ENCODE peak calls at places on chromosome 5, in eight cellular contexts. N is hepatocyte, H is nephron progenitor cell, X is heart right ventricle, W is pancreas, J is OCI-LY7, V is uterus, T is prostate gland. R is an unnamed sample.

GRCh38 chr5:160438316-160439204 is 16.9 kb downstream of the PTTG1 start:
- DNase-seq in N (peak), T (peak), H (peak), X (no peak), J (peak), V (peak), W (peak), R (peak)

GRCh38 chr5:17399931-17400330 is 98.1 kb upstream of the TAF11L2 start:
- DNase-seq in W (no peak), X (no peak), H (no peak), V (no peak), N (no peak), T (no peak), J (no peak), R (no peak)

GRCh38 chr5:13866792-13867191 is 77.7 kb downstream of the DNAH5 start:
- DNase-seq in V (no peak), H (peak), X (peak), N (peak), W (no peak), T (no peak), J (peak), R (no peak)

GRCh38 chr5:10757043-10757442 is 4.0 kb downstream of the DAP start:
- DNase-seq in T (no peak), V (no peak), J (no peak), H (no peak), W (no peak), N (no peak), X (no peak), R (no peak)

GRCh38 chr5:157370967-157371366 is 89.0 kb upstream of the NIPAL4 start:
- DNase-seq in T (no peak), W (no peak), J (no peak), H (no peak), N (no peak), X (no peak), V (no peak), R (no peak)

GRCh38 chr5:138435943-138436342 is 2.9 kb upstream of the REEP2 start:
- DNase-seq in T (no peak), W (no peak), H (no peak), V (no peak), J (no peak), N (no peak), X (no peak), R (no peak)

GRCh38 chr5:89282038-89282831 is 399.3 kb upstream of the MEF2C start:
- DNase-seq in T (no peak), X (no peak), J (no peak), H (no peak), V (no peak), N (no peak), W (no peak), R (no peak)

GRCh38 chr5:172143875-172144274 is 44.1 kb downstream of the STK10 start:
- DNase-seq in H (no peak), T (no peak), V (no peak), J (no peak), N (no peak), X (no peak), W (no peak), R (no peak)

GRCh38 chr5:100424787-100425186 is 110.4 kb upstream of the FAM174A start:
- DNase-seq in N (no peak), X (no peak), W (no peak), H (no peak), V (no peak), T (no peak), J (no peak), R (no peak)

GRCh38 chr5:64299805-64300204 is 134.2 kb downstream of the RNF180 start:
- DNase-seq in T (no peak), X (no peak), J (no peak), V (no peak), W (no peak), N (no peak), H (no peak), R (no peak)

GRCh38 chr5:116944171-116944570 is 369.5 kb upstream of the SEMA6A start:
- DNase-seq in V (no peak), W (no peak), X (no peak), T (peak), N (no peak), H (no peak), J (no peak), R (no peak)

GRCh38 chr5:33854733-33855151 is 37.0 kb downstream of the ADAMTS12 start:
- DNase-seq in X (no peak), H (peak), V (no peak), J (no peak), W (no peak), T (no peak), N (peak), R (no peak)

GRCh38 chr5:109413463-109413862 is 3.7 kb upstream of the PJA2 start:
- DNase-seq in H (no peak), N (peak), X (no peak), J (no peak), T (no peak), V (no peak), W (peak), R (no peak)

GRCh38 chr5:181186022-181186421 is 19.0 kb downstream of the TRIM7 start:
- DNase-seq in X (no peak), T (no peak), V (no peak), N (no peak), J (no peak), H (no peak), W (no peak), R (no peak)

GRCh38 chr5:106408141-106408540 is 1262.6 kb downstream of the EFNA5 start:
- DNase-seq in X (no peak), H (no peak), T (no peak), V (no peak), N (no peak), J (no peak), W (no peak), R (no peak)

GRCh38 chr5:98499892-98500291 is 273.6 kb upstream of the RGMB start:
- DNase-seq in X (no peak), H (no peak), W (no peak), V (no peak), J (no peak), N (no peak), T (no peak), R (no peak)

GRCh38 chr5:1880377-1881272 is 2.1 kb downstream of the IRX4 start:
- DNase-seq in W (no peak), N (no peak), V (no peak), X (no peak), J (no peak), T (no peak), H (peak), R (no peak)

GRCh38 chr5:2750026-2750757 is 1.3 kb downstream of the IRX2 start:
- DNase-seq in N (peak), H (peak), J (no peak), X (no peak), T (no peak), V (no peak), W (no peak), R (no peak)

GRCh38 chr5:141430332-141431113 is at the start of gene PCDHGA12:
- DNase-seq in X (no peak), N (no peak), H (no peak), W (no peak), V (peak), T (no peak), J (peak), R (no peak)

GRCh38 chr5:86917117-86917579 is 299.4 kb downstream of the COX7C start:
- DNase-seq in T (no peak), H (peak), N (peak), V (no peak), J (peak), W (no peak), X (no peak), R (no peak)

GRCh38 chr5:31811210-31811609 is 172.3 kb downstream of the PDZD2 start:
- DNase-seq in J (no peak), X (no peak), V (no peak), T (no peak), W (no peak), H (no peak), N (no peak), R (no peak)

GRCh38 chr5:79954620-79955019 is 36.4 kb downstream of the MTX3 start:
- DNase-seq in N (no peak), J (no peak), X (no peak), W (no peak), T (no peak), V (no peak), H (no peak), R (no peak)

GRCh38 chr5:34695275-34696032 is 39.3 kb downstream of the RAI14 start:
- DNase-seq in T (no peak), J (no peak), N (no peak), H (no peak), V (no peak), W (no peak), X (no peak), R (no peak)

GRCh38 chr5:91641730-91642350 is 258.7 kb upstream of the ARRDC3 start:
- DNase-seq in J (peak), V (no peak), W (no peak), T (no peak), H (no peak), X (no peak), N (peak), R (no peak)

GRCh38 chr5:139740138-139740992 is 55.2 kb upstream of the PSD2 start:
- DNase-seq in J (no peak), X (no peak), N (no peak), V (no peak), H (no peak), W (no peak), T (no peak), R (no peak)

GRCh38 chr5:175347027-175347426 is 97.0 kb downstream of the DRD1 start:
- DNase-seq in X (no peak), H (no peak), W (no peak), V (no peak), T (no peak), N (no peak), J (no peak), R (no peak)

GRCh38 chr5:73365301-73365853 is 83.2 kb downstream of the FOXD1 start:
- DNase-seq in N (no peak), H (no peak), J (no peak), T (no peak), X (no peak), W (no peak), V (no peak), R (no peak)

GRCh38 chr5:9148242-9148641 is 397.6 kb downstream of the SEMA5A start:
- DNase-seq in N (no peak), T (no peak), W (no peak), H (no peak), J (no peak), X (no peak), V (no peak), R (no peak)

GRCh38 chr5:4868140-4868735 is 271.9 kb upstream of the ADAMTS16 start:
- DNase-seq in V (no peak), N (peak), J (peak), H (peak), X (no peak), W (peak), T (no peak), R (peak)

GRCh38 chr5:141664733-141665461 is 13.7 kb upstream of the FCHSD1 start:
- DNase-seq in H (peak), J (peak), T (peak), W (peak), N (peak), X (peak), V (peak), R (peak)

GRCh38 chr5:180070726-180071417 is 687 bp downstream of the RNF130 start:
- DNase-seq in J (no peak), N (peak), H (no peak), W (no peak), X (peak), T (peak), V (peak), R (no peak)

GRCh38 chr5:45189481-45189880 is 380.7 kb downstream of the MRPS30 start:
- DNase-seq in J (no peak), N (no peak), X (no peak), V (no peak), T (no peak), W (peak), H (no peak), R (no peak)

GRCh38 chr5:6717247-6717646 is 4.0 kb downstream of the TENT4A start:
- DNase-seq in J (no peak), W (no peak), V (no peak), X (no peak), N (no peak), T (no peak), H (no peak), R (no peak)

GRCh38 chr5:169089343-169089742 is 211.6 kb downstream of the SLIT3 start:
- DNase-seq in H (no peak), X (no peak), V (no peak), T (peak), J (no peak), W (no peak), N (no peak), R (no peak)

GRCh38 chr5:1048861-1049838 is 40.5 kb downstream of the NKD2 start:
- DNase-seq in H (no peak), J (no peak), V (no peak), N (no peak), T (no peak), X (peak), W (no peak), R (no peak)

GRCh38 chr5:133962801-133963476 is 5.5 kb downstream of the C5orf15 start:
- DNase-seq in W (no peak), X (no peak), T (no peak), H (no peak), J (no peak), N (no peak), V (no peak), R (no peak)

GRCh38 chr5:170430256-170430655 is 41.1 kb upstream of the KCNMB1 start:
- DNase-seq in W (no peak), N (no peak), T (no peak), H (no peak), J (no peak), V (no peak), X (no peak), R (no peak)

GRCh38 chr5:176162206-176162605 is 76.0 kb upstream of the SIMC1 start:
- DNase-seq in J (no peak), W (no peak), V (no peak), H (no peak), N (no peak), T (no peak), X (no peak), R (no peak)

GRCh38 chr5:140358738-140359310 is 1.2 kb upstream of the SLC4A9 start:
- DNase-seq in H (peak), J (no peak), W (no peak), V (no peak), X (no peak), N (no peak), T (no peak), R (no peak)

DNA sequence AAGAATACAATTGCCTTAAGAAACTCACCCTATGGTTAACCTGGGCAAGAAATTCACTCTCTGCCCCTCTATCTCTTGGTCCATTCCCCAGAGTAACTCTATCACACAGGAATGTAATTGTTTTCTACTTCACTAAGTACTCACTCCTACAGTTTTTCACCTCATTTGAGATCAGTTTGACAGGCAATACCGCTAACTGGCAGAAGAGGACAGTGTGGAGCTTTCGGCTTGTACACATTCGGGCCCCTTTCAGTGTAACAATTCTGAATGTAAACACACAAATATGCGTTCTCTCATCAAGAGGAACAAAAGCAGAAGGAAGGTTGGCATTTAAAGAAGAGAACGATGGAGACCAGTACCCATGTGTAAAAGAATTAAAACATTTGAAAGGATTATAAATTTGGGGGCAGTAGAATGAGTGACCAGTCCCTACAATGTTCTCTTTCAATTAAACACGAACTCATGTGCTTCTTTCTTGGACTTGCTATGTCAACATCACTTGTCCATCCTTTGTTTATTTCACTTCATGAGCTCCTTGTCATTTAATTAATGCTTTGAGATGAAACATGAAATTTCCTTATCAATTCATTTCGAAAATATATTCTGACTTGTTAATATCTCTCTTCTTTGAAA is 188.5 kb upstream of the GRAMD2B start:
- DNase-seq in X (no peak), J (peak), N (peak), V (no peak), W (no peak), T (no peak), H (peak), R (no peak)
- TF ChIP-seq CTCF in X (peak), J (peak), N (peak), V (no peak), W (no peak), T (no peak), H (peak), R (peak)

GRCh38 chr5:174310243-174310642 is 264.7 kb downstream of the NSG2 start:
- DNase-seq in T (no peak), J (no peak), X (no peak), V (no peak), W (no peak), N (no peak), H (no peak), R (no peak)

GRCh38 chr5:174311121-174311520 is 265.6 kb downstream of the NSG2 start:
- DNase-seq in J (no peak), N (no peak), X (no peak), W (no peak), H (no peak), T (no peak), V (no peak), R (no peak)

GRCh38 chr5:174312270-174312617 is 266.7 kb downstream of the NSG2 start:
- DNase-seq in H (no peak), V (no peak), N (no peak), J (no peak), W (no peak), X (no peak), T (no peak), R (no peak)

GRCh38 chr5:174312641-174313040 is 267.1 kb downstream of the NSG2 start:
- DNase-seq in J (no peak), T (no peak), W (no peak), N (no peak), H (no peak), X (no peak), V (no peak), R (no peak)

GRCh38 chr5:174311531-174312269 is 266.2 kb downstream of the NSG2 start:
- DNase-seq in H (peak), T (peak), V (peak), W (peak), J (peak), N (peak), X (peak), R (peak)
- TF ChIP-seq CTCF in H (peak), T (peak), V (peak), W (peak), J (peak), N (peak), X (peak), R (peak)

GRCh38 chr5:95708876-95709275 is 22.3 kb upstream of the RHOBTB3 start:
- DNase-seq in V (no peak), T (no peak), H (no peak), N (no peak), W (no peak), X (no peak), J (no peak), R (no peak)

GRCh38 chr5:95707055-95707454 is 24.1 kb upstream of the RHOBTB3 start:
- DNase-seq in X (no peak), N (no peak), V (no peak), J (no peak), W (no peak), H (no peak), T (no peak), R (no peak)

GRCh38 chr5:95701074-95701473 is 18.3 kb upstream of the SPATA9 start:
- DNase-seq in T (no peak), N (no peak), X (no peak), V (no peak), H (no peak), W (no peak), J (no peak), R (no peak)

GRCh38 chr5:95699337-95699736 is 16.5 kb upstream of the SPATA9 start:
- DNase-seq in T (no peak), X (no peak), J (no peak), V (no peak), W (no peak), N (no peak), H (no peak), R (no peak)

GRCh38 chr5:95704150-95704549 is 21.4 kb upstream of the SPATA9 start:
- DNase-seq in V (no peak), W (no peak), H (no peak), N (no peak), T (no peak), J (no peak), X (no peak), R (no peak)
- TF ChIP-seq CTCF in V (no peak), W (no peak), H (no peak), N (no peak), T (no peak), J (no peak), X (no peak), R (no peak)

GRCh38 chr5:155562153-155562552 is 548.6 kb downstream of the KIF4B start:
- DNase-seq in H (no peak), N (no peak), W (no peak), T (no peak), X (no peak), V (no peak), J (no peak), R (no peak)
- TF ChIP-seq CTCF in H (no peak), N (no peak), W (no peak), T (no peak), X (no peak), V (no peak), J (no peak), R (no peak)

GRCh38 chr5:126490167-126490937 is 67.1 kb downstream of the GRAMD2B start:
- DNase-seq in J (peak), T (no peak), H (peak), X (no peak), N (no peak), V (no peak), W (no peak), R (no peak)

GRCh38 chr5:126494393-126494792 is 71.2 kb downstream of the GRAMD2B start:
- DNase-seq in X (no peak), T (no peak), N (no peak), J (no peak), V (no peak), W (no peak), H (no peak), R (no peak)

GRCh38 chr5:126497506-126497905 is 74.3 kb downstream of the GRAMD2B start:
- DNase-seq in W (no peak), X (no peak), H (no peak), N (no peak), T (no peak), J (peak), V (no peak), R (no peak)

GRCh38 chr5:126488362-126489065 is 65.3 kb downstream of the GRAMD2B start:
- DNase-seq in N (no peak), H (no peak), T (no peak), J (no peak), W (no peak), V (no peak), X (no peak), R (no peak)

DNA sequence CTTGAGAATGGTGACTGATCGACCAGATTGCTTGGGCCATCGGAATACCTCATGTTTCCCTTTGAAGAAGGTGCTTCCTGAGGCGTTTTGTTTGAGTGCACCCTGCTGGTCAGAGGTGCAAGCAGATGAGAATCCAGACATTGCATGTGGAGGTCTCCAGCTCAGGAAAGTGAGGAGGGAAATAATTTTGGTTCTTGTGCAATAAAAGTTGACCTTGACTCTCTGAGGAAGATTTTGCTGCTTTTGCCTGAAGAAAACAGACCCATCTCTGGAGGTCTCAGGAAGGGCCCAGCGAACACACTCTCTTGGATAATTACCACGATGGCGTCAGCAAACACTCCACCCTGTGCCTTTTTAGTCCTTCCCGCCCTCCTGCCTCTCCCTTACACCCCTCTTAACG is 69.7 kb downstream of the GRAMD2B start:
- DNase-seq in T (no peak), J (no peak), H (no peak), V (peak), X (no peak), W (no peak), N (peak), R (no peak)
- TF ChIP-seq CTCF in T (peak), J (peak), H (no peak), V (peak), X (peak), W (no peak), N (peak), R (peak)

GRCh38 chr5:122999947-123000563 is 36.5 kb downstream of the PPIC start:
- DNase-seq in H (peak), N (peak), V (no peak), W (peak), X (peak), T (no peak), J (peak), R (no peak)
- TF ChIP-seq CTCF in H (peak), N (peak), V (peak), W (peak), X (peak), T (no peak), J (peak), R (no peak)

R was measured in D721Med.